ENCODE peak calls at places on chromosomes 7 and 10, in ten cellular contexts. K is T-cell; D is body of pancreas; O is stomach; A is activated CD4-positive, alpha-beta T cell treated with anti-CD3 and anti-CD28 coated beads for 36 hours; V is cardiac fibroblast; B is NCI-H1417; X is AG20443; Z is aorta; G is heart right ventricle. F is an unnamed sample.

GRCh38 chr10:35933940-35934636 is 292.0 kb upstream of the FZD8 start:
- DNase-seq in G (no peak), V (no peak), O (no peak), K (no peak), B (no peak), Z (no peak), D (no peak), A (no peak), X (no peak), F (no peak)

GRCh38 chr7:45187946-45188411 is 30.4 kb downstream of the RAMP3 start:
- DNase-seq in G (no peak), K (no peak), O (peak; percentile 17), Z (peak; percentile 56), V (no peak), X (peak; percentile 6), A (no peak), D (no peak), B (no peak), F (no peak)

GRCh38 chr7:142328006-142328405 is 70.1 kb upstream of the PRSS58 start:
- DNase-seq in G (no peak), K (no peak), A (no peak), V (no peak), O (no peak), X (no peak), Z (no peak), B (no peak), D (no peak), F (no peak)

GRCh38 chr10:95976295-95977229 is 66.8 kb upstream of the CCNJ start:
- DNase-seq in X (no peak), A (no peak), Z (no peak), V (no peak), D (no peak), O (no peak), K (no peak), G (no peak), B (no peak), F (no peak)

GRCh38 chr10:23433710-23434109 is 5.2 kb upstream of the OTUD1 start:
- DNase-seq in B (no peak), K (no peak), G (no peak), A (no peak), Z (no peak), X (no peak), V (no peak), O (no peak), D (no peak), F (no peak)

GRCh38 chr7:139598642-139599041 is 75.2 kb downstream of the CLEC2L start:
- DNase-seq in V (peak; percentile 16), D (no peak), X (no peak), A (no peak), G (no peak), O (no peak), B (peak; percentile 50), Z (no peak), K (no peak), F (no peak)

GRCh38 chr10:69869291-69869841 is 67.7 kb downstream of the COL13A1 start:
- DNase-seq in K (no peak), V (peak; percentile 71), X (peak; percentile 63), O (peak; percentile 66), A (no peak), Z (no peak), D (peak; percentile 24), B (no peak), G (no peak), F (peak; percentile 67)

GRCh38 chr7:120856621-120857352 is 1.2 kb downstream of the TSPAN12 start:
- DNase-seq in Z (peak; percentile 79), O (no peak), X (peak; percentile 25), G (peak; percentile 36), A (peak; percentile 35), D (peak; percentile 24), V (peak; percentile 24), B (peak; percentile 69), K (no peak), F (peak; percentile 25)

GRCh38 chr10:23172846-23173548 is 19.1 kb upstream of the PTF1A start:
- DNase-seq in G (no peak), Z (no peak), B (peak; percentile 59), K (no peak), A (no peak), O (no peak), D (peak; percentile 74), V (no peak), X (no peak), F (no peak)

GRCh38 chr10:132602610-132603009 is 65.0 kb downstream of the INPP5A start:
- DNase-seq in G (no peak), X (no peak), A (no peak), O (no peak), B (no peak), Z (no peak), D (no peak), K (no peak), V (no peak), F (no peak)

GRCh38 chr10:84159076-84159475 is 14.5 kb upstream of the GPR15LG start:
- DNase-seq in B (no peak), G (no peak), V (no peak), D (no peak), A (no peak), Z (no peak), O (no peak), K (no peak), X (no peak), F (no peak)

GRCh38 chr10:99004738-99005137 is 230.9 kb downstream of the HPSE2 start:
- DNase-seq in D (no peak), X (no peak), G (no peak), A (no peak), K (no peak), O (no peak), B (no peak), Z (no peak), V (no peak), F (no peak)

GRCh38 chr10:133526957-133527588 is at the start of gene CYP2E1:
- DNase-seq in O (no peak), A (no peak), D (no peak), G (no peak), V (no peak), X (no peak), K (no peak), Z (no peak), B (no peak), F (no peak)

GRCh38 chr10:112898540-112899395 is 51.3 kb upstream of the TCF7L2 start:
- DNase-seq in K (no peak), Z (peak; percentile 78), X (peak; percentile 26), V (peak; percentile 71), B (no peak), A (no peak), O (peak; percentile 66), G (no peak), D (peak; percentile 51), F (no peak)

F was measured in hepatic stellate cell.